ENCODE peak calls at places on chromosome 6, in six cellular contexts. M is activated T-cell treated with anti-CD3 and anti-CD28 coated beads for 24 hours, J is nucleus accumbens, Q is hypothalamus, S is naive B cell, D is non-pigmented ciliary epithelial cell. P is an unnamed sample.

GRCh38 chr6:33789550-33789895 is 593 bp upstream of the LEMD2 start:
- DNase-seq in M (no peak), J (no peak), Q (no peak), S (no peak), D (no peak), P (no peak)

GRCh38 chr6:17968081-17968518 is 19.3 kb downstream of the KIF13A start:
- DNase-seq in M (no peak), J (no peak), Q (no peak), S (no peak), D (no peak), P (no peak)

GRCh38 chr6:116633685-116634084 is 17.4 kb downstream of the RSPH4A start:
- DNase-seq in M (no peak), J (no peak), Q (no peak), S (no peak), D (no peak), P (peak)

GRCh38 chr6:136037246-136037884 is 185.9 kb downstream of the PDE7B start:
- DNase-seq in M (peak), J (no peak), Q (no peak), S (peak), D (no peak), P (no peak)

GRCh38 chr6:56370127-56370540 is 122.8 kb upstream of the COL21A1 start:
- DNase-seq in M (no peak), J (no peak), Q (no peak), S (no peak), D (no peak), P (no peak)

GRCh38 chr6:160031442-160031841 is 62.6 kb downstream of the IGF2R start:
- DNase-seq in M (no peak), J (no peak), Q (no peak), S (no peak), D (no peak), P (no peak)

GRCh38 chr6:166027761-166028160 is 139.9 kb downstream of the TBXT start:
- DNase-seq in M (no peak), J (no peak), Q (no peak), S (no peak), D (no peak), P (no peak)

GRCh38 chr6:88211446-88211845 is 45.3 kb upstream of the CNR1 start:
- DNase-seq in M (no peak), J (no peak), Q (no peak), S (no peak), D (no peak), P (no peak)

GRCh38 chr6:163501022-163501421 is 86.5 kb downstream of the QKI start:
- DNase-seq in M (no peak), J (no peak), Q (no peak), S (no peak), D (no peak), P (no peak)

GRCh38 chr6:149446791-149447376 is 37.9 kb downstream of the ZC3H12D start:
- DNase-seq in M (no peak), J (no peak), Q (no peak), S (no peak), D (no peak), P (no peak)

GRCh38 chr6:127347188-127347587 is 3.8 kb upstream of the ECHDC1 start:
- DNase-seq in M (no peak), J (no peak), Q (no peak), S (no peak), D (no peak), P (no peak)

GRCh38 chr6:215335-216034 is 76.8 kb upstream of the DUSP22 start:
- DNase-seq in M (peak), J (no peak), Q (no peak), S (no peak), D (no peak), P (peak)

GRCh38 chr6:133896344-133896721 is 7.4 kb downstream of the TCF21 start:
- DNase-seq in M (no peak), J (no peak), Q (no peak), S (no peak), D (no peak), P (no peak)

GRCh38 chr6:4521070-4521469 is 255.1 kb upstream of the CDYL start:
- DNase-seq in M (no peak), J (no peak), Q (no peak), S (no peak), D (no peak), P (no peak)

GRCh38 chr6:132443206-132443605 is 41.9 kb upstream of the MOXD1 start:
- DNase-seq in M (no peak), J (no peak), Q (no peak), S (no peak), D (no peak), P (no peak)

GRCh38 chr6:33897193-33897479 is 93.3 kb upstream of the MLN start:
- DNase-seq in M (no peak), J (no peak), Q (no peak), S (no peak), D (no peak), P (no peak)

GRCh38 chr6:144873653-144874378 is 588.7 kb downstream of the UTRN start:
- DNase-seq in M (no peak), J (no peak), Q (no peak), S (no peak), D (no peak), P (no peak)

GRCh38 chr6:96716221-96716620 is 121.1 kb downstream of the GPR63 start:
- DNase-seq in M (no peak), J (no peak), Q (no peak), S (no peak), D (no peak), P (no peak)

GRCh38 chr6:68211242-68211795 is 423.8 kb upstream of the ADGRB3 start:
- DNase-seq in M (no peak), J (no peak), Q (no peak), S (no peak), D (no peak), P (no peak)

GRCh38 chr6:28254340-28254618 is 2.2 kb upstream of the ZKSCAN4 start:
- DNase-seq in M (no peak), J (no peak), Q (no peak), S (peak), D (no peak), P (no peak)

GRCh38 chr6:133854633-133855598 is 34.0 kb upstream of the TCF21 start:
- DNase-seq in M (no peak), J (no peak), Q (no peak), S (no peak), D (no peak), P (no peak)

GRCh38 chr6:155050311-155050710 is 55.2 kb downstream of the TIAM2 start:
- DNase-seq in M (peak), J (no peak), Q (no peak), S (no peak), D (peak), P (no peak)

GRCh38 chr6:140438346-140438735 is 1063.9 kb upstream of the CITED2 start:
- DNase-seq in M (no peak), J (no peak), Q (no peak), S (no peak), D (no peak), P (no peak)

GRCh38 chr6:106519460-106520394 is 109.6 kb downstream of the RTN4IP1 start:
- DNase-seq in M (peak), J (no peak), Q (no peak), S (peak), D (peak), P (peak)

GRCh38 chr6:19024737-19025136 is 637.6 kb downstream of the RNF144B start:
- DNase-seq in M (no peak), J (no peak), Q (no peak), S (no peak), D (no peak), P (peak)